ENCODE peak calls at places on chromosomes 1 and 21, in six cellular contexts. B, H, Y, E, A and Q are unnamed samples.
A peak's percentile ranks its signal among the peaks of the same experiment; 100 is the strongest.

GRCh38 chr1:40120128-40120527 is 23.1 kb upstream of the PPT1 start:
- DNase-seq in B (no peak), H (no peak), Y (no peak), E (no peak), A (no peak), Q (no peak)

GRCh38 chr21:37653201-37653600 is 263.1 kb downstream of the KCNJ6 start:
- DNase-seq in B (no peak), H (no peak), Y (no peak), E (no peak), A (no peak), Q (no peak)

GRCh38 chr1:25197982-25198681 is 34.2 kb downstream of the SYF2 start:
- DNase-seq in B (peak; percentile 49), H (no peak), Y (no peak), E (peak; percentile 14), A (no peak), Q (no peak)

GRCh38 chr1:181676269-181676668 is 193.0 kb downstream of the CACNA1E start:
- DNase-seq in B (peak; percentile 4), H (no peak), Y (no peak), E (peak; percentile 81), A (no peak), Q (no peak)

GRCh38 chr1:26976621-26977510 is 16.6 kb upstream of the KDF1 start:
- DNase-seq in B (no peak), H (no peak), Y (no peak), E (no peak), A (no peak), Q (no peak)

GRCh38 chr21:34862951-34863350 is 186.2 kb downstream of the RUNX1 start:
- DNase-seq in B (no peak), H (no peak), Y (no peak), E (no peak), A (no peak), Q (no peak)

GRCh38 chr1:54865238-54866073 is 21.5 kb downstream of the DHCR24 start:
- DNase-seq in B (no peak), H (no peak), Y (no peak), E (peak; percentile 58), A (no peak), Q (no peak)

GRCh38 chr1:191498318-191498717 is 659.9 kb upstream of the RGS18 start:
- DNase-seq in B (peak; percentile 67), H (peak; percentile 14), Y (no peak), E (no peak), A (no peak), Q (peak; percentile 53)

GRCh38 chr1:179719272-179719671 is 23.8 kb upstream of the FAM163A start:
- DNase-seq in B (no peak), H (no peak), Y (no peak), E (no peak), A (no peak), Q (no peak)

GRCh38 chr1:26476958-26477357 is 4.7 kb downstream of the HMGN2 start:
- DNase-seq in B (no peak), H (no peak), Y (no peak), E (no peak), A (no peak), Q (no peak)

GRCh38 chr1:246214708-246215504 is 292.2 kb downstream of the SMYD3 start:
- DNase-seq in B (peak; percentile 94), H (peak; percentile 77), Y (no peak), E (peak; percentile 34), A (peak; percentile 53), Q (no peak)

GRCh38 chr1:172742599-172743500 is 83.9 kb downstream of the FASLG start:
- DNase-seq in B (peak; percentile 73), H (no peak), Y (no peak), E (no peak), A (no peak), Q (no peak)

GRCh38 chr1:160862151-160863061 is at the start of gene CD244:
- DNase-seq in B (no peak), H (no peak), Y (peak; percentile 74), E (peak; percentile 18), A (no peak), Q (no peak)

GRCh38 chr1:218485241-218485928 is 140.2 kb downstream of the TGFB2 start:
- DNase-seq in B (no peak), H (no peak), Y (no peak), E (no peak), A (no peak), Q (no peak)

GRCh38 chr1:53375440-53375839 is 47.6 kb upstream of the LRP8 start:
- DNase-seq in B (no peak), H (no peak), Y (peak; percentile 36), E (no peak), A (no peak), Q (no peak)

GRCh38 chr1:115198938-115199337 is 109.6 kb upstream of the TSPAN2 start:
- DNase-seq in B (peak; percentile 34), H (peak; percentile 79), Y (no peak), E (no peak), A (peak; percentile 96), Q (no peak)

GRCh38 chr1:240004086-240004749 is 87.5 kb upstream of the FMN2 start:
- DNase-seq in B (peak; percentile 26), H (no peak), Y (no peak), E (no peak), A (peak; percentile 16), Q (no peak)

GRCh38 chr21:16605588-16605987 is 875.8 kb downstream of the USP25 start:
- DNase-seq in B (no peak), H (no peak), Y (no peak), E (peak; percentile 9), A (no peak), Q (no peak)

DNA sequence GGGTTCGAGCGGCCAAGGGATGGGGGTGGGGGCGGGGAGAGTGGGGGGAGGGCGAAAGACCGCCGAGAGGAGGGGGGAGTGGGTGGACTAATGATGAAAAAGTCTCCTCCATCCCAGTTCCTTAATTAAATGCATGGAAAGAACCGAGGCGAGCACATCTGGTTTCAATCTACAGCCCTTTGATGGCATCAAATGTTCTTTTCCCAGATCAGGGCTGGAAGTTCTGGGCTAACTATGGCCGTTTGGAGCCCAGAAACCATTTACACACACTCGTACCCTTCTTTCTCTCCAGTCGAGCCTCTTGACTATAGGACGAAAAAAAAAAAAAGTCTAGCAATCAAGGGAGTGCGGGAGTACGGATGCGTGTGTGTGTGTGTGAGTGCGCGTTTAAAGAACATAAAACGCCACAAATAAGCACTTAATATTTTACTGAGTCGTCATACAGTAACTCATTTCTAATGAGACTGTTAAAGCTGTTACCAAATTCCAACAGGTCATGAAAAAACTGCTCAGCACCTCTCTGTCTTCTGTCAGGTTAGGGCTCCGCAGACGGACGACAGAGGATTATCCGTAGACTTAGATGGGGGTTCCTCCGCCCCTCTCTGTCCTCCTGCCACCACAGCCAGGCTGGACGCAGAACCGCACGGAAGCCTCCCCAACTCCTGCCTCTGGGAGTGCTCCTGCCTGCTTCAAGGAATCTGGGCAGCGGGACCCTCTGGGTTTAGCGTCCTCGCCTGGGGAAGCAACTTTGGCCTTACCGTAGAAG is 2.1 kb upstream of the PRRX1 start:
- DNase-seq in B (peak; percentile 63), H (peak; percentile 61), Y (no peak), E (no peak), A (no peak), Q (no peak)
- TF ChIP-seq CTCF in B (peak; percentile 24), H (no peak), Y (no peak), E (no peak), A (no peak), Q (no peak)

DNA sequence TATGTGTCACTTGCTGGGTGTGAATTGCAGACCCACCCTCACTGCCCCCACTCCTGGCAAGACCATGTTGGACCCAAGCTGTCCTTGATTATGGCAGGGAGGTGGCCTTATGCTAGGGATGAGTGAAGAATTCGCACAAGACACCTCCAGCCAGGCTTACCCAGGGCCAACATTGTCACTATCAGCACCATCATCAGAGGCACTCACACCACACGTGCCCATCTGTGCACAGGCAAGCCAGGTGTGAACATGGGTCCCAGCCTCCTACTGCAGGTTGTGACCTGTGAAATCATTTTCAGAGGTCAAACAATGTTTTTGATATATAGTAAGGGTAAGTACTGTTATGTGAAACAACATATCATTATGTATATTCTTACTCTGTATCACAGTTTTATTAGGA is 20.3 kb upstream of the RGS8 start:
- DNase-seq in B (no peak), H (no peak), Y (no peak), E (no peak), A (no peak), Q (no peak)
- H3K4me3 ChIP-seq in B (no peak overlapping the region), H (no peak overlapping the region), Y (no peak overlapping the region), E (no peak overlapping the region), A (no peak overlapping the region), Q (no peak overlapping the region)

GRCh38 chr1:10903421-10903820 is 107.0 kb upstream of the CASZ1 start:
- DNase-seq in B (no peak), H (no peak), Y (no peak), E (no peak), A (no peak), Q (no peak)
- TF ChIP-seq CTCF in B (no peak), H (no peak), Y (no peak), E (no peak), A (no peak), Q (no peak)

GRCh38 chr1:32741417-32742131 is 39.0 kb upstream of the SYNC start:
- DNase-seq in B (no peak), H (no peak), Y (no peak), E (no peak), A (no peak), Q (no peak)
- H3K4me3 ChIP-seq in B (peak overlapping the region; percentile 53), H (peak overlapping the region; percentile 74), Y (no peak overlapping the region), E (peak overlapping the region; percentile 62), A (peak overlapping the region; percentile 50), Q (peak overlapping the region; percentile 92)

GRCh38 chr1:213772711-213773110 is 215.1 kb upstream of the PROX1 start:
- DNase-seq in B (no peak), H (no peak), Y (no peak), E (no peak), A (no peak), Q (no peak)

GRCh38 chr1:213761845-213762407 is 225.8 kb upstream of the PROX1 start:
- DNase-seq in B (no peak), H (no peak), Y (no peak), E (no peak), A (no peak), Q (no peak)

GRCh38 chr1:213772142-213772541 is 215.6 kb upstream of the PROX1 start:
- DNase-seq in B (no peak), H (no peak), Y (no peak), E (no peak), A (no peak), Q (no peak)

GRCh38 chr1:213767683-213768082 is 220.1 kb upstream of the PROX1 start:
- DNase-seq in B (no peak), H (no peak), Y (no peak), E (no peak), A (no peak), Q (no peak)
- TF ChIP-seq CTCF in B (no peak), H (no peak), Y (no peak), E (no peak), A (no peak), Q (no peak)

GRCh38 chr1:65489481-65489880 is 69.0 kb downstream of the LEPR start:
- DNase-seq in B (no peak), H (no peak), Y (no peak), E (no peak), A (no peak), Q (no peak)

GRCh38 chr1:65486613-65487012 is 66.1 kb downstream of the LEPR start:
- DNase-seq in B (no peak), H (no peak), Y (no peak), E (no peak), A (no peak), Q (no peak)

GRCh38 chr1:65480684-65481405 is 60.4 kb downstream of the LEPR start:
- DNase-seq in B (no peak), H (no peak), Y (no peak), E (no peak), A (no peak), Q (no peak)

GRCh38 chr1:65479805-65480204 is 59.3 kb downstream of the LEPR start:
- DNase-seq in B (no peak), H (no peak), Y (no peak), E (no peak), A (no peak), Q (no peak)

GRCh38 chr1:65483993-65484754 is 63.7 kb downstream of the LEPR start:
- DNase-seq in B (no peak), H (no peak), Y (no peak), E (no peak), A (no peak), Q (no peak)
- H3K4me3 ChIP-seq in B (no peak overlapping the region), H (no peak overlapping the region), Y (no peak overlapping the region), E (no peak overlapping the region), A (no peak overlapping the region), Q (no peak overlapping the region)